ENCODE peak calls at places on chromosomes 1 and 21, in eight cellular contexts. O, B, Z, X, P, L, M and K are unnamed samples.
A peak's percentile ranks its signal among the peaks of the same experiment; 100 is the strongest.

GRCh38 chr1:110068646-110069301 is 1.7 kb downstream of the ALX3 start:
- DNase-seq in M (no peak), Z (no peak), B (no peak), L (no peak), X (no peak), O (no peak), P (no peak), K (no peak)

GRCh38 chr1:158005249-158005648 is 11.8 kb downstream of the KIRREL1 start:
- DNase-seq in O (no peak), P (no peak), Z (no peak), B (no peak), X (no peak), L (no peak), M (no peak), K (no peak)

GRCh38 chr1:51240096-51240495 is 4.0 kb downstream of the RNF11 start:
- DNase-seq in O (no peak), B (no peak), L (no peak), P (no peak), X (no peak), Z (no peak), M (peak; percentile 56), K (no peak)

GRCh38 chr1:42456754-42457089 is 379 bp downstream of the PPCS start:
- DNase-seq in P (peak; percentile 42), B (peak; percentile 63), X (peak; percentile 65), L (no peak), M (peak; percentile 71), Z (peak; percentile 72), O (no peak), K (no peak)

GRCh38 chr1:56080123-56080522 is 499.2 kb downstream of the PLPP3 start:
- DNase-seq in P (no peak), O (no peak), B (no peak), M (no peak), L (no peak), Z (no peak), X (no peak), K (no peak)

GRCh38 chr1:19371226-19372135 is 59.4 kb downstream of the SLC66A1 start:
- DNase-seq in Z (no peak), P (no peak), L (no peak), X (no peak), M (no peak), B (no peak), O (no peak), K (no peak)

GRCh38 chr1:28913786-28914227 is 562 bp upstream of the EPB41 start:
- DNase-seq in B (no peak), Z (no peak), O (no peak), M (no peak), P (no peak), X (no peak), L (no peak), K (no peak)

GRCh38 chr1:198096390-198096789 is 60.4 kb upstream of the NEK7 start:
- DNase-seq in M (no peak), O (no peak), Z (no peak), L (no peak), P (no peak), B (no peak), X (peak; percentile 57), K (no peak)

GRCh38 chr1:154193821-154194220 is 1.9 kb upstream of the TPM3 start:
- DNase-seq in M (no peak), P (no peak), Z (no peak), O (no peak), B (peak; percentile 89), L (no peak), X (no peak), K (no peak)

GRCh38 chr1:7128293-7128692 is 343.0 kb downstream of the CAMTA1 start:
- DNase-seq in P (no peak), Z (no peak), O (no peak), X (no peak), B (no peak), M (no peak), L (no peak), K (no peak)

GRCh38 chr1:231215676-231216385 is 25.2 kb upstream of the GNPAT start:
- DNase-seq in L (no peak), M (no peak), X (no peak), B (no peak), O (no peak), Z (no peak), P (no peak), K (no peak)

GRCh38 chr1:218211241-218211640 is 73.9 kb upstream of the RRP15 start:
- DNase-seq in B (no peak), O (no peak), M (no peak), Z (no peak), L (no peak), P (no peak), X (peak; percentile 64), K (no peak)

GRCh38 chr21:15066231-15066577 is 1.4 kb upstream of the NRIP1 start:
- DNase-seq in B (no peak), L (no peak), P (no peak), O (no peak), X (no peak), Z (no peak), M (no peak), K (no peak)

GRCh38 chr1:65174585-65174984 is 26.6 kb downstream of the AK4 start:
- DNase-seq in P (peak; percentile 43), M (peak; percentile 35), B (peak; percentile 16), O (no peak), X (peak; percentile 98), L (peak; percentile 97), Z (no peak), K (peak; percentile 20)

GRCh38 chr1:231806623-231807470 is 180.3 kb downstream of the DISC1 start:
- DNase-seq in O (no peak), B (peak; percentile 27), L (no peak), M (peak; percentile 54), X (no peak), P (no peak), Z (peak; percentile 60), K (peak; percentile 19)

GRCh38 chr1:167107456-167107855 is 13.6 kb downstream of the STYXL2 start:
- DNase-seq in O (no peak), X (peak; percentile 61), Z (no peak), B (no peak), P (no peak), M (no peak), L (no peak), K (no peak)

GRCh38 chr1:200938955-200939354 is 44.3 kb downstream of the INAVA start:
- DNase-seq in O (no peak), X (no peak), P (no peak), L (no peak), M (no peak), B (no peak), Z (no peak), K (no peak)

GRCh38 chr1:236753554-236753953 is 41.5 kb upstream of the MTR start:
- DNase-seq in X (peak; percentile 6), Z (no peak), L (no peak), M (no peak), P (no peak), O (no peak), B (no peak), K (no peak)

GRCh38 chr1:200211157-200211556 is 183.6 kb downstream of the NR5A2 start:
- DNase-seq in M (no peak), P (no peak), O (no peak), L (no peak), B (no peak), Z (no peak), X (peak; percentile 75), K (no peak)

GRCh38 chr1:192575499-192576189 is at the start of gene RGS1:
- DNase-seq in O (no peak), P (no peak), M (peak; percentile 76), X (no peak), B (peak; percentile 16), Z (no peak), L (no peak), K (peak; percentile 74)
- H3K4me3 ChIP-seq in O (peak within 1 kb of the TSS; percentile 34), P (no peak within 1 kb of the TSS), M (peak within 1 kb of the TSS; percentile 2), X (no peak within 1 kb of the TSS), B (no peak within 1 kb of the TSS), Z (peak within 1 kb of the TSS; percentile 0), L (no peak within 1 kb of the TSS), K (peak within 1 kb of the TSS; percentile 70)

GRCh38 chr1:98298319-98298718 is 363.2 kb upstream of the SNX7 start:
- DNase-seq in B (no peak), L (no peak), M (no peak), X (no peak), P (no peak), Z (no peak), O (no peak), K (no peak)

GRCh38 chr1:98294127-98294526 is 367.4 kb upstream of the SNX7 start:
- DNase-seq in L (no peak), O (no peak), X (no peak), M (no peak), P (no peak), B (no peak), Z (no peak), K (no peak)

GRCh38 chr1:98292994-98293393 is 368.5 kb upstream of the SNX7 start:
- DNase-seq in B (no peak), O (no peak), M (no peak), L (no peak), Z (no peak), P (no peak), X (no peak), K (no peak)

GRCh38 chr1:98296681-98297080 is 364.8 kb upstream of the SNX7 start:
- DNase-seq in M (no peak), B (no peak), Z (no peak), O (no peak), X (no peak), P (no peak), L (no peak), K (no peak)
- TF ChIP-seq CTCF in M (no peak), B (no peak), Z (no peak), O (no peak), X (no peak), P (no peak), L (no peak), K (no peak)

GRCh38 chr1:156846643-156847042 is 12.3 kb downstream of the INSRR start:
- DNase-seq in X (no peak), L (no peak), M (no peak), P (no peak), O (no peak), B (no peak), Z (no peak), K (no peak)
- H3K27me3 ChIP-seq in X (peaks cover 59% of the 10 kb centered on the region), L (peaks cover 75% of the 10 kb centered on the region), M (peaks cover 79% of the 10 kb centered on the region), P (peaks cover 15% of the 10 kb centered on the region), O (no peaks in the 10 kb centered on the region), B (no peaks in the 10 kb centered on the region), Z (no peaks in the 10 kb centered on the region), K (peaks cover 2% of the 10 kb centered on the region)

DNA sequence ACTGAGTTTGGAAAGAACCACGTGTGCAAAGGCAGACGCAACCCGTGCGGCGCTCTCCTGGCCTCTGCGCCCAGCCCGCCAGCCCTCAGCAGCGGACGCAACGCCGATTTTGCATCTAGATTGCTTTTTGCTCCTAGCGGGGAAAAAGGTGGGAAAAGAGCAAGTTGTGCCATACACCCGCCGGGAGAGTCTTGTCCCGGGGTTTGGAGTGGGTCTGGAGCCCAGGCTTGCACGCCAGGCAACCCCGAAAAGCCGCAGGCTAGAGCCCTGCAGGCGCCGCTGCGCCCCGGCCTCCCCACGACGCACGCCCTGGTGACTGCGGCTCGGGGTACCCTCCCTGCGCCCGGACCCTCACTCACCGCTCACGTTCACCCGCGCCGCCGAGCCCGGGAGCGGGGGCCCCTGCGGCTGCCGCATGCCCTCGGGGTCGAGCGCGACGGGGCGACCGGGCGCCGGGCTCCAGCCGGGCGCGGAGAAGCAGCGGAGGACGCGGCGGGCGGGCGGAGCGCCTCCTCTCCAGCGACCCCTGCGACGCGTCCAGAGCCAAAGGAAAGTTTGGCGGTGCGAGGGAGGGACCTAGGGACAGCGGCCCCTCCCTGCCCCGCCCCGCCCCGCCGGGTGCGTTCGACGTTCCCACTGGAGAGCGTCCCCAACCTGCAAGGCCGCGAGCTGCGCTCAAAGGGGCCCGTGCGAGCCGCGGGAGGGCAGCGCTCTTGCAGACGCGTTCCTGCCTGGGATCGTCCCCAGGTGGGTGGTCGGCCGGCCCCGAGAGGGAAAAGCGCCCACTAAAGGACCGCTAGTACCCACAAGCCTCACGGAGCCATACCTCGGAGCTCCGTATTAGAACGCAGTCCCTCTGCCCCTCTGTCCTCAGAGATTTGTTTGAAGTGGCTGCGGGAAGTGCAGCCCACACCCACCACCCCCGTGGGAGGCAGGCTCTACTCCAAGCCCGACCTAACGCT is at the start of gene LPAR3:
- DNase-seq in X (no peak), L (no peak), O (peak; percentile 57), M (peak; percentile 51), P (peak; percentile 85), Z (no peak), B (peak; percentile 75), K (no peak)
- H3K4me3 ChIP-seq in X (peak within 1 kb of the TSS; percentile 38), L (peak within 1 kb of the TSS; percentile 39), O (peak within 1 kb of the TSS; percentile 38), M (no peak within 1 kb of the TSS), P (peak within 1 kb of the TSS; percentile 70), Z (no peak within 1 kb of the TSS), B (peak within 1 kb of the TSS; percentile 37), K (no peak within 1 kb of the TSS)